ENCODE peak calls at places on chromosomes 7 and 10, in seven cellular contexts. O is GM19239; N is neuronal stem cell; Y is esophagus squamous epithelium; E is stimulated activated CD8-positive, alpha-beta memory T cell treated with anti-CD3 and anti-CD28 coated beads, Interleukin-2, amount 100 ng/mL, for 48 hours; P is body of pancreas; W is GM03348. C is an unnamed sample.

GRCh38 chr10:45001382-45002148 is 842 bp downstream of the ZNF22 start:
- DNase-seq in Y (no peak), W (peak; percentile 64), N (no peak), E (peak; percentile 30), P (peak; percentile 88), O (peak; percentile 77), C (no peak)

GRCh38 chr10:76336213-76336963 is 905.0 kb downstream of the LRMDA start:
- DNase-seq in N (no peak), O (no peak), P (peak; percentile 14), W (no peak), Y (no peak), E (no peak), C (no peak)

GRCh38 chr10:71230656-71231025 is 18.3 kb downstream of the UNC5B start:
- DNase-seq in O (no peak), P (no peak), N (no peak), E (no peak), Y (no peak), W (no peak), C (no peak)

GRCh38 chr10:33047655-33048054 is 89.6 kb upstream of the ITGB1 start:
- DNase-seq in N (no peak), O (no peak), P (no peak), W (no peak), E (no peak), Y (no peak), C (no peak)

GRCh38 chr10:34850558-34850957 is 35.5 kb upstream of the PARD3 start:
- DNase-seq in P (no peak), N (no peak), W (no peak), Y (no peak), E (no peak), O (no peak), C (no peak)

GRCh38 chr10:32197423-32197822 is 141.2 kb upstream of the KIF5B start:
- DNase-seq in E (no peak), W (no peak), Y (no peak), N (no peak), P (no peak), O (no peak), C (no peak)

GRCh38 chr7:129499915-129500463 is 2.3 kb upstream of the SMKR1 start:
- DNase-seq in P (no peak), E (no peak), W (no peak), O (no peak), Y (no peak), N (no peak), C (no peak)

GRCh38 chr7:152089183-152089582 is 63.7 kb downstream of the GALNT11 start:
- DNase-seq in O (no peak), E (no peak), P (no peak), W (no peak), N (no peak), Y (no peak), C (no peak)

GRCh38 chr7:1225462-1226154 is 7.1 kb upstream of the UNCX start:
- DNase-seq in W (peak; percentile 80), N (no peak), E (peak; percentile 41), O (no peak), Y (no peak), P (peak; percentile 29), C (no peak)

GRCh38 chr10:126892150-126892872 is 12.9 kb upstream of the DOCK1 start:
- DNase-seq in O (no peak), E (no peak), Y (no peak), W (no peak), N (no peak), P (no peak), C (no peak)

GRCh38 chr7:149834601-149835000 is 3.6 kb upstream of the ZNF862 start:
- DNase-seq in Y (no peak), E (no peak), N (no peak), W (no peak), P (no peak), O (no peak), C (no peak)

GRCh38 chr10:7562026-7562425 is 104.7 kb downstream of the ITIH5 start:
- DNase-seq in O (no peak), P (no peak), Y (no peak), W (no peak), E (no peak), N (no peak), C (no peak)

GRCh38 chr7:233456-234035 is 41.2 kb downstream of the FAM20C start:
- DNase-seq in N (no peak), O (no peak), P (no peak), E (no peak), Y (no peak), W (no peak), C (no peak)

GRCh38 chr7:55043691-55044090 is 24.9 kb downstream of the EGFR start:
- DNase-seq in P (no peak), Y (no peak), N (no peak), W (no peak), E (no peak), O (no peak), C (peak; percentile 75)

GRCh38 chr10:9681655-9682054 is 1336.0 kb upstream of the CELF2 start:
- DNase-seq in E (no peak), Y (no peak), W (no peak), P (no peak), O (no peak), N (no peak), C (no peak)

GRCh38 chr7:32036557-32036956 is 33.6 kb downstream of the PDE1C start:
- DNase-seq in N (no peak), P (no peak), W (no peak), O (no peak), E (no peak), Y (no peak), C (no peak)

GRCh38 chr10:30437039-30437781 is 3.2 kb downstream of the MAP3K8 start:
- DNase-seq in N (no peak), O (no peak), W (peak; percentile 25), Y (no peak), E (no peak), P (no peak), C (no peak)

GRCh38 chr7:106023369-106024322 is 60.6 kb downstream of the CDHR3 start:
- DNase-seq in E (no peak), O (no peak), P (no peak), W (no peak), Y (no peak), N (no peak), C (no peak)

GRCh38 chr7:90626011-90626410 is 29.9 kb downstream of the CDK14 start:
- DNase-seq in N (no peak), E (no peak), P (no peak), W (peak; percentile 57), Y (no peak), O (no peak), C (no peak)

GRCh38 chr10:19117419-19117818 is 68.8 kb downstream of the MALRD1 start:
- DNase-seq in P (no peak), W (no peak), O (no peak), N (no peak), E (no peak), Y (no peak), C (no peak)

GRCh38 chr10:1754506-1755177 is 17.3 kb upstream of the ADARB2 start:
- DNase-seq in E (no peak), W (no peak), N (peak; percentile 38), O (no peak), Y (no peak), P (peak; percentile 18), C (no peak)

GRCh38 chr10:75159519-75159918 is 48.1 kb downstream of the SAMD8 start:
- DNase-seq in E (no peak), Y (no peak), O (no peak), N (no peak), W (no peak), P (no peak), C (no peak)

GRCh38 chr10:52965938-52966401 is 193.4 kb upstream of the MBL2 start:
- DNase-seq in E (no peak), O (peak; percentile 35), W (no peak), N (peak; percentile 44), P (no peak), Y (no peak), C (no peak)

GRCh38 chr7:112880786-112881418 is 90.7 kb upstream of the TMEM168 start:
- DNase-seq in E (no peak), N (no peak), P (no peak), O (no peak), W (no peak), Y (no peak), C (no peak)

GRCh38 chr7:72805526-72806494 is 22.2 kb downstream of the TYW1B start:
- DNase-seq in E (no peak), W (peak; percentile 62), N (no peak), Y (no peak), O (no peak), P (no peak), C (no peak)

GRCh38 chr10:22333167-22333566 is 12.1 kb upstream of the SPAG6 start:
- DNase-seq in N (peak; percentile 15), E (no peak), P (no peak), Y (no peak), W (no peak), O (no peak), C (no peak)

GRCh38 chr7:135669774-135670173 is 7.5 kb downstream of the STMP1 start:
- DNase-seq in E (no peak), N (no peak), O (no peak), Y (no peak), W (no peak), P (no peak), C (no peak)

GRCh38 chr7:154640266-154640865 is 362.6 kb downstream of the PAXIP1 start:
- DNase-seq in E (no peak), P (peak; percentile 10), N (peak; percentile 27), Y (no peak), W (no peak), O (no peak), C (no peak)

GRCh38 chr7:85010306-85010705 is 176.6 kb downstream of the SEMA3D start:
- DNase-seq in Y (no peak), P (no peak), O (no peak), E (no peak), N (no peak), W (no peak), C (no peak)

GRCh38 chr10:6164271-6165095 is 38.2 kb upstream of the PFKFB3 start:
- DNase-seq in O (no peak), E (no peak), Y (no peak), P (no peak), N (no peak), W (no peak), C (no peak)

GRCh38 chr10:103659674-103660363 is 166.3 kb downstream of the NEURL1 start:
- DNase-seq in Y (no peak), N (no peak), E (no peak), P (peak; percentile 79), W (peak; percentile 92), O (peak; percentile 98), C (no peak)

GRCh38 chr7:23120106-23120505 is 14.5 kb downstream of the KLHL7 start:
- DNase-seq in O (no peak), E (no peak), W (no peak), Y (no peak), P (no peak), N (no peak), C (no peak)

GRCh38 chr10:23047201-23048050 is 48.0 kb upstream of the MSRB2 start:
- DNase-seq in N (no peak), W (peak; percentile 33), P (no peak), O (no peak), E (no peak), Y (no peak), C (no peak)

GRCh38 chr10:73589538-73590126 is 1.5 kb downstream of the USP54 start:
- DNase-seq in Y (no peak), W (no peak), O (no peak), E (no peak), P (peak; percentile 14), N (no peak), C (no peak)

GRCh38 chr10:72334832-72335393 is 19.8 kb downstream of the DNAJB12 start:
- DNase-seq in O (peak; percentile 78), Y (peak; percentile 74), W (no peak), P (peak; percentile 90), N (no peak), E (peak; percentile 85), C (no peak)

GRCh38 chr10:112461029-112461887 is 14.2 kb downstream of the VTI1A start:
- DNase-seq in N (no peak), O (no peak), E (peak; percentile 37), P (no peak), W (peak; percentile 56), Y (no peak), C (peak; percentile 33)

GRCh38 chr7:121187676-121188075 is 141.1 kb upstream of the WNT16 start:
- DNase-seq in Y (no peak), P (no peak), N (no peak), O (no peak), W (peak; percentile 3), E (no peak), C (no peak)

GRCh38 chr7:120760050-120760449 is 97.9 kb downstream of the TSPAN12 start:
- DNase-seq in Y (no peak), W (no peak), O (no peak), E (no peak), P (no peak), N (no peak), C (no peak)

C was measured in keratinocyte.